ENCODE peak calls at places on chromosomes 16 and 17, in six cellular contexts. J, A, K, S, E and L are unnamed samples.

GRCh38 chr17:67620636-67621035 is 97.1 kb upstream of the NOL11 start:
- DNase-seq in J (no peak), A (no peak), K (peak; percentile 34), S (no peak), E (no peak), L (no peak)

GRCh38 chr17:82320140-82320840 is 2.9 kb upstream of the CD7 start:
- DNase-seq in J (no peak), A (peak; percentile 64), K (peak; percentile 74), S (no peak), E (peak; percentile 54), L (no peak)

GRCh38 chr17:81301195-81302144 is 6.4 kb upstream of the SLC38A10 start:
- DNase-seq in J (no peak), A (no peak), K (no peak), S (no peak), E (no peak), L (no peak)

GRCh38 chr17:63437287-63438091 is 8.6 kb downstream of the CYB561 start:
- DNase-seq in J (no peak), A (no peak), K (no peak), S (peak; percentile 56), E (peak; percentile 55), L (no peak)

GRCh38 chr17:63552211-63552610 is 1.9 kb downstream of the DCAF7 start:
- DNase-seq in J (no peak), A (no peak), K (no peak), S (peak; percentile 13), E (no peak), L (no peak)

GRCh38 chr16:82563401-82563800 is 63.4 kb upstream of the CDH13 start:
- DNase-seq in J (no peak), A (no peak), K (no peak), S (no peak), E (no peak), L (no peak)

GRCh38 chr16:58843675-58844074 is 109.6 kb upstream of the GOT2 start:
- DNase-seq in J (no peak), A (no peak), K (no peak), S (peak; percentile 25), E (no peak), L (no peak)

GRCh38 chr17:47989700-47990099 is 18.8 kb downstream of the CDK5RAP3 start:
- DNase-seq in J (no peak), A (no peak), K (no peak), S (no peak), E (no peak), L (no peak)

GRCh38 chr17:3963214-3964201 is 729 bp downstream of the ATP2A3 start:
- DNase-seq in J (peak; percentile 54), A (peak; percentile 74), K (peak; percentile 96), S (no peak), E (no peak), L (no peak)

GRCh38 chr17:58338454-58338841 is 9.9 kb upstream of the TSPOAP1 start:
- DNase-seq in J (no peak), A (no peak), K (no peak), S (no peak), E (no peak), L (no peak)

GRCh38 chr17:57319806-57320205 is 63.5 kb downstream of the MSI2 start:
- DNase-seq in J (no peak), A (no peak), K (no peak), S (no peak), E (no peak), L (no peak)

GRCh38 chr16:2787406-2787805 is at the start of gene PRSS33:
- DNase-seq in J (no peak), A (no peak), K (peak; percentile 62), S (no peak), E (no peak), L (no peak)

GRCh38 chr17:50561796-50562195 is 1.3 kb downstream of the CACNA1G start:
- DNase-seq in J (no peak), A (no peak), K (no peak), S (no peak), E (no peak), L (no peak)

GRCh38 chr17:40314557-40314953 is 5.6 kb downstream of the RARA start:
- DNase-seq in J (peak; percentile 4), A (peak; percentile 96), K (peak; percentile 96), S (peak; percentile 89), E (peak; percentile 92), L (no peak)

GRCh38 chr17:63425478-63425877 is 20.6 kb downstream of the CYB561 start:
- DNase-seq in J (peak; percentile 83), A (peak; percentile 70), K (peak; percentile 87), S (peak; percentile 86), E (peak; percentile 93), L (peak; percentile 81)

GRCh38 chr17:48588074-48588415 is 2.0 kb downstream of the HOXB3 start:
- DNase-seq in J (no peak), A (peak; percentile 23), K (no peak), S (no peak), E (no peak), L (no peak)

GRCh38 chr17:77555741-77556291 is 402.7 kb upstream of the TNRC6C start:
- DNase-seq in J (no peak), A (no peak), K (no peak), S (peak; percentile 16), E (peak; percentile 69), L (no peak)

GRCh38 chr17:12512712-12513355 is 152.9 kb upstream of the MYOCD start:
- DNase-seq in J (no peak), A (no peak), K (no peak), S (peak; percentile 54), E (no peak), L (no peak)

GRCh38 chr17:10224592-10225195 is 26.3 kb upstream of the GAS7 start:
- DNase-seq in J (no peak), A (no peak), K (no peak), S (no peak), E (no peak), L (no peak)

GRCh38 chr16:81405702-81406113 is 38.9 kb upstream of the CMIP start:
- DNase-seq in J (peak; percentile 36), A (no peak), K (no peak), S (peak; percentile 70), E (no peak), L (no peak)

GRCh38 chr16:60304725-60305124 is 1570.6 kb upstream of the GOT2 start:
- DNase-seq in J (no peak), A (no peak), K (no peak), S (no peak), E (no peak), L (no peak)

GRCh38 chr16:17544785-17545184 is 74.0 kb upstream of the XYLT1 start:
- DNase-seq in J (peak; percentile 76), A (no peak), K (no peak), S (no peak), E (peak; percentile 18), L (no peak)

GRCh38 chr16:48602357-48603014 is 7.5 kb downstream of the N4BP1 start:
- DNase-seq in J (no peak), A (no peak), K (no peak), S (no peak), E (no peak), L (no peak)

GRCh38 chr16:68486671-68487495 is 38.6 kb upstream of the SMPD3 start:
- DNase-seq in J (no peak), A (no peak), K (no peak), S (no peak), E (no peak), L (no peak)

GRCh38 chr16:13014516-13014915 is 113.1 kb downstream of the SHISA9 start:
- DNase-seq in J (peak; percentile 45), A (no peak), K (no peak), S (no peak), E (no peak), L (no peak)

GRCh38 chr16:84326545-84326944 is 31.9 kb downstream of the WFDC1 start:
- DNase-seq in J (no peak), A (peak; percentile 22), K (no peak), S (no peak), E (no peak), L (no peak)

GRCh38 chr17:61426482-61427304 is 25.5 kb upstream of the TBX4 start:
- DNase-seq in J (no peak), A (no peak), K (no peak), S (peak; percentile 72), E (no peak), L (no peak)
- TF ChIP-seq CTCF in J (no peak), A (no peak), K (no peak), S (no peak), E (no peak), L (no peak)

GRCh38 chr17:17800504-17801021 is 36.2 kb downstream of the SREBF1 start:
- DNase-seq in J (no peak), A (no peak), K (no peak), S (no peak), E (no peak), L (no peak)
- TF ChIP-seq CTCF in J (no peak), A (no peak), K (no peak), S (no peak), E (no peak), L (no peak)

DNA sequence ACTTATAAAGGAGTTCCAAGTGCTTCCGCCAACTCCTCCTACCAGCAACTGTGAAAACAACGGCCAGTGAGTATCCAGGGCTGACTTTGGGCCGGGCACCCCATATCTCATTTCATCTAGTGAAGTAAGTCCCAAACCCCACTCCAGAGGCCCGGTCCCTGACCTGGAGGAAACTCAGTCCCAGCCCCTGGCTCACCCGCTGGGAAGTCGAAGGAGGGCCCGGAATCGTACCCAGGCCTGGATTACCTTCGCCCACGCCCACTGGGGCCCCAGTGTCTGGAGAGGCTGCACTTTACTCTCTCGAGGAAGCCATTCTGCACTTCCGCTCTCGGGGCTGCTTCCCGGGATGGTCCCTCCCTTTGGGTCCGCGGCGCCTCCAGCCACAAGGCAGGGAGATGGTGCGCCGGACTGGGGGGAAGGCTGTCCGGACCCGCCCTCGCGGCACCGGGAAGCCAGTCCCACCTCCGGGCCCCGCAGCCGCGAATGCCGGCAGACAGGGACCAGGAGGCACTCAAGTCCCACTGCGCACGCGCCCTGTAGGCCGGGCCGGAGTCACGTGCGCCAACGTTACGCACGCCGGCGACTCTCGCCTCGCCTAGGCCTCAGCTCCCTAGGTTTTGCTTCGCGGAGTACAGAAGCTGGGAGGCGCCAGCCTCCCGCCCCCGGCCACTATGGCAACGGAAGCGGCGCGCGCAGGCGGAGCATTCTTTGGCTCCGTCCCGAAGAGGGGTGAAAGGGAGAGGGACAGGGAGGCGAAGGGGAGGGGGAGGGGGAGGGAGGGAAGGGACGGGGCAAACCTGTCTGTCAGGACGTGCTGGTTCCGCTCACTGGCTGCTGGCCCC is at the start of gene CMTR2:
- DNase-seq in J (peak; percentile 96), A (peak; percentile 98), K (peak; percentile 97), S (peak; percentile 95), E (peak; percentile 97), L (peak; percentile 94)
- TF ChIP-seq CTCF in J (no peak), A (no peak), K (peak; percentile 12), S (no peak), E (no peak), L (no peak)

DNA sequence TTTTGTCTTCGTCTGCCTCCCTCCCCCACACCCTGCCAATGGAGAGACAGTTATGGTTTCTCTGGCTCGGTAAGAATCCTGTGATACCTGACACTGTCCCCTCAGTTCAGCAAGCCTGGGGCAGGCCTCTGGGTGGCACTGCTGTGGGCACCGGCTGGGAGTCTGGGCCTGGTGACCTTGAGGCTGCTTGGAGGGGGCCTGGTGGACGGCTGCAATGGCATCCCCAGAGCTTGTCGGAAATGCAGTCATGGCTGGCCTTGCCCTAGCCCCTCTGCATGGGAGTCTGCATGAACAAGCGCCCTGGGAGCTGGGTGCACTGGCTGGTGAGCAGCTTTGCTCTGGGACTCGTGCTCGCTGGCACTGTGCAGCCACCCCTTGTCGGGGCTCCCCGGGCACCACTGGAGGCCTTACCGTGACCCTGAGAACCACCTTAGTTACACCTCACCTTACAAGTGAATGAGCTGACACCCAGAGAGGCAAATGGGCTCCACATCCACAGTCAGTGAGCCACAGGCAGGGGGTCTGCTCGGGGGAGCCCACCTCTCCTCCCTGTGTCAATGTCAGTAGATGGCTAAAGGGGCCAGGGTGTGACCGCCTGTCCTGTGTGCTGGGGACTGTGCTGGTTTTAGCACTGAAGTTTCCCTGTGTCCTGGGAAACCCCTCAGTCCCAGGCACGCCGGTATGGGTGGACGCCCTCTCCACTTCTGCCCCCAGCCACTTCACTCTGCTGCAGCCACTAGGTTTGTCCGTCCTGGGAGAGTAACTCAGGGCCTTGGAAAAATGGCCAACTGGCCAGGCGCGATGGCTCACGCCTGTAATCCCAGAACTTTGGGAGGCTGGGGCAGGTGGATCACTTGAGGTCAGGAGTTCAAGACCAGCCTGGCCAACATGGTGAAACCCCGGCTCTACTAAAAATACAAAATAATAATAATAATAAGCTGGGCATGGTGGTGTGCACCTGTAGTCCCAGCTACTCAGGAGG is 1.4 kb downstream of the LGALS3BP start:
- DNase-seq in J (no peak), A (no peak), K (no peak), S (no peak), E (no peak), L (no peak)
- TF ChIP-seq CTCF in J (no peak), A (no peak), K (no peak), S (no peak), E (peak; percentile 16), L (no peak)